ENCODE peak calls at places on chromosomes 7 and 10, in seven cellular contexts. X, R, V, K, F, E and A are unnamed samples. For H3K36me3, the result is how much of the 10 kb centered on the place peaks cover.

GRCh38 chr7:80488406-80488805 is 23.5 kb downstream of the GNAT3 start:
- DNase-seq in X (no peak), R (no peak), V (no peak), K (no peak), F (no peak), E (no peak), A (no peak)

GRCh38 chr7:156993021-156993924 is 17.2 kb downstream of the MNX1 start:
- DNase-seq in X (peak), R (no peak), V (peak), K (no peak), F (no peak), E (no peak), A (peak)

GRCh38 chr7:108497082-108497725 is 28.7 kb downstream of the PNPLA8 start:
- DNase-seq in X (peak), R (peak), V (peak), K (peak), F (no peak), E (peak), A (peak)

GRCh38 chr7:150428671-150429451 is 21.6 kb upstream of the GIMAP8 start:
- DNase-seq in X (peak), R (no peak), V (peak), K (no peak), F (no peak), E (no peak), A (no peak)

GRCh38 chr7:16934947-16935742 is 53.4 kb upstream of the AGR3 start:
- DNase-seq in X (no peak), R (no peak), V (peak), K (no peak), F (no peak), E (no peak), A (peak)

GRCh38 chr10:15370741-15371701 is at the start of gene FAM171A1:
- DNase-seq in X (peak), R (no peak), V (peak), K (no peak), F (no peak), E (peak), A (peak)

GRCh38 chr7:142153400-142153799 is 41.9 kb downstream of the MGAM2 start:
- DNase-seq in X (no peak), R (no peak), V (peak), K (no peak), F (no peak), E (no peak), A (no peak)

GRCh38 chr10:124740374-124741280 is 3.6 kb downstream of the FAM53B start:
- DNase-seq in X (peak), R (peak), V (peak), K (no peak), F (peak), E (no peak), A (no peak)

GRCh38 chr10:22823109-22823508 is 104.7 kb upstream of the ARMC3 start:
- DNase-seq in X (no peak), R (no peak), V (peak), K (no peak), F (no peak), E (no peak), A (peak)

GRCh38 chr7:24905996-24906770 is 73.8 kb downstream of the OSBPL3 start:
- DNase-seq in X (no peak), R (no peak), V (peak), K (no peak), F (no peak), E (no peak), A (no peak)

GRCh38 chr7:33038639-33039038 is 23.9 kb downstream of the NT5C3A start:
- DNase-seq in X (no peak), R (no peak), V (no peak), K (no peak), F (no peak), E (no peak), A (no peak)

GRCh38 chr7:30870821-30871518 is 40.7 kb upstream of the AQP1 start:
- DNase-seq in X (peak), R (no peak), V (no peak), K (no peak), F (no peak), E (no peak), A (no peak)

GRCh38 chr10:62380002-62380401 is 5.8 kb downstream of the ZNF365 start:
- DNase-seq in X (no peak), R (no peak), V (peak), K (no peak), F (no peak), E (no peak), A (peak)

GRCh38 chr7:113414636-113415035 is 296.3 kb upstream of the SMIM30 start:
- DNase-seq in X (no peak), R (no peak), V (no peak), K (no peak), F (no peak), E (no peak), A (no peak)

GRCh38 chr7:138235207-138235606 is 158.9 kb downstream of the AKR1D1 start:
- DNase-seq in X (no peak), R (no peak), V (no peak), K (no peak), F (no peak), E (no peak), A (no peak)

GRCh38 chr7:45593121-45593541 is 19.0 kb downstream of the ADCY1 start:
- DNase-seq in X (no peak), R (no peak), V (no peak), K (no peak), F (no peak), E (no peak), A (no peak)

GRCh38 chr10:115772606-115773005 is 500.4 kb downstream of the GFRA1 start:
- DNase-seq in X (no peak), R (no peak), V (peak), K (no peak), F (no peak), E (no peak), A (peak)

GRCh38 chr10:111076682-111077661 is at the start of gene ADRA2A:
- DNase-seq in X (peak), R (no peak), V (peak), K (no peak), F (no peak), E (no peak), A (peak)

GRCh38 chr10:84543077-84543476 is 214.7 kb downstream of the CCSER2 start:
- DNase-seq in X (peak), R (no peak), V (no peak), K (no peak), F (no peak), E (no peak), A (no peak)

GRCh38 chr7:155804897-155805825 is 7.1 kb downstream of the SHH start:
- DNase-seq in X (peak), R (no peak), V (peak), K (no peak), F (no peak), E (no peak), A (peak)

GRCh38 chr7:31076641-31077310 is 24.7 kb downstream of the ADCYAP1R1 start:
- DNase-seq in X (no peak), R (no peak), V (no peak), K (no peak), F (no peak), E (no peak), A (no peak)

DNA sequence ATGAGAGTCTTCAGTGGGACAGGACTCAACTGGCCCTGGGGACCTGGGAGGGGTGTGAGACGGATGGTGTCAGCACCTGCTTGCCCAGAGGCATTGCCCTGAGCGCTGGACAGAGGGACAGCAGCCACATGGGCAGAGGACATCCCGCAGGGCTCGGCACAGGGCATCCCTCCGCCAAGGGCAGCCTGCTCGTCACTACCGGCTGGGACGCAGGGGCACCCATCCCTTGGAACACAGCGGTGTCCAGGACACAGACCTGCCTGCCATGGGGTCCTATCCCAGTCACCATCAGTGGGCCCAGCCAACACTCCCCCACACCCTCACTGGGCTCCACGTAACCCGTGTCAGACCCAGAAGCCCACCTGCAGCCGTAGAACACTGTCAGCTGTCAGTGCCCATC is 109.3 kb downstream of the LARP4B start:
- DNase-seq in X (no peak), R (no peak), V (no peak), K (no peak), F (no peak), E (no peak), A (no peak)
- H3K36me3 ChIP-seq in X (half or more), R (half or more), V (under half), K (under half), F (under half), E (under half), A (half or more)

GRCh38 chr10:106643521-106643920 is 521.0 kb downstream of the SORCS1 start:
- DNase-seq in X (no peak), R (no peak), V (no peak), K (no peak), F (no peak), E (no peak), A (no peak)

GRCh38 chr10:106652279-106652678 is 512.2 kb downstream of the SORCS1 start:
- DNase-seq in X (no peak), R (no peak), V (no peak), K (no peak), F (no peak), E (no peak), A (no peak)

DNA sequence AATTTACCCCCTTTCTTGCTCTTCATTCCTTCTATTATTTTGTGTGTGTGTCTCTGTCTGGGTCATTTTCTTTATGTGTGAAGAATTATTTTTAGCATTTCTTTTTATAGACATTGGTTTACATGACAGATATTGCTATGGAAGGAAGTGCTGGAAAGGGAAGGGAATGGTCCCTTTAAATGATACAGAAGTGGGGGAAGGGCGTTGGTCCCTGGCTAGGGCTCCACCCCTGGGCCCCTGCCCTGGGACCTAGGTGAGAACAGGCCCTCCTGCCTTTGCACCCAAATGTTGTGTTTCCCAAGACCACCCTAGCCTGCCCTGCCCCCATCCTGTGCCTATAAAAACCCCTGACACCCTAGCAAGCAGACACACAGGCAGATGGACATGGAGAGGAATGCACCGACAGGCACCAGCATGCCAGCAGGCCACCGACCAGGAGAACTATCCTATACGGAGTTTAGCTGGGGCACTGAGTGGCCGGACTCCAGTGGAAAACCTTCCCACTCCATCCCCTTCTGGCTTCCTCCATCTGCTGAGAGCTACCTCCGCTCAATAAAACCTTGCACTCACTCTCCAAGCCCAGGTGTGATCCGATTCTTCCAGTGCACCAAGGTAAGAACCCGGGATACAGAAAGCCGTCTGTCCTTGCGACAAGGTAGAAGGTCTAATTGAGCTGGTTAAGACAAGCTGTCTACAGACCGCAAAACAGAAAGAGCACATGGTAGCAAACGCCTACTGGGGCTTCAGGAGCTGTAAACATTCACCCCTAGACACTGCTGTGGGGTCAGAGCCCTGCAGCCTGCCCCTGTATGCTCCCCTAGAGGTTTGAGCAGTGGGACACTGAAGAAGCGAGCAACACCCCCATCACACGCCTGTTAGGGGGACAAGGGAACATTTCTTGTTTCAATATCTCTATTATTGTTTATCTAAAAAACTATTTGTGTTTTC is 515.7 kb downstream of the SORCS1 start:
- DNase-seq in X (no peak), R (no peak), V (no peak), K (no peak), F (peak), E (peak), A (no peak)
- H3K36me3 ChIP-seq in X (under half), R (under half), V (under half), K (under half), F (under half), E (under half), A (under half)

GRCh38 chr10:79310911-79311573 is 36.2 kb upstream of the PPIF start:
- DNase-seq in X (no peak), R (no peak), V (no peak), K (peak), F (no peak), E (no peak), A (peak)

GRCh38 chr10:79312601-79313187 is 34.6 kb upstream of the PPIF start:
- DNase-seq in X (no peak), R (no peak), V (no peak), K (no peak), F (no peak), E (no peak), A (peak)

GRCh38 chr10:79310217-79310865 is 36.9 kb upstream of the PPIF start:
- DNase-seq in X (no peak), R (no peak), V (no peak), K (no peak), F (no peak), E (no peak), A (no peak)

GRCh38 chr10:79313320-79313719 is 33.9 kb upstream of the PPIF start:
- DNase-seq in X (no peak), R (no peak), V (no peak), K (no peak), F (no peak), E (no peak), A (peak)

DNA sequence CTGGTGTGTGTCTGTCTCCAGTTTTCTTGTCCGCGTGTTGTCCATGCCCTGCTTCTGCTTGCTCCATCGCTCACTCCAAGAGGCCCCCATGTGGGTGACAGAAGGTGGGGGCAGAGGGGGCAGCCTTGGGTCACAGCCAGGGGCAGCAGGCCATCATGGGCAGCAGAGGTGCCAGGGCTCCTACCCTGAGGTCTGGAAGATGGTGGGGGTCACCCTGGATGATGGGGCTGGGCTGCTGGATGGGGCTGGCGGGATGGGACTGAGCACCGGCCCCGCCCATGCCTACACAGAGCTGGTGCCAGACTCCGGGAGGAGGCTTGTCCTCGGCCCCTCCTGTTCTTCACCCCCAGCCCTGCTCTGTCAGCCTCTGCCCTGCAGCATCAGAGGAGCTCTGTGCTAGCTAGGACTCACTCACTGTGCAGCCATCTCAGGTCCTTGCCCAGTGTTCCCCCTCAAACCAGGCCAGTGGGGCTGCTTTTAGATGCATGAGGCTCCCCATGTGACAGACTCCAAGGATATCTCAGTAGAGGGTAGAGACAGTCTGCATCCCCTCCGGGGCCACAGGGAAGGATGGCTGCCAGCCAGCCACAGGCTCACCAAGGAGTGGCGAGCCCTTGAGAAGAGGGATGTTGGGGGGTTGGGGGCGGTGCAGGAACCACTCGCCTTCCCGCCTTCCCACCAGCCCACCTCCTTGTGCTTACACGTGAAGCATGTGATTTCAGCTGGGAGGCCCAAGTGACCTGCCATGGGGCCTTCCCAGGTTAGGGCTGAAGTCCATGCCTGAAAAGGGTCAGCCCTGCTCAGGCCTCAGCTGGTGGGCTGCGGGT is 35.5 kb upstream of the PPIF start:
- DNase-seq in X (no peak), R (no peak), V (no peak), K (no peak), F (no peak), E (no peak), A (peak)
- H3K36me3 ChIP-seq in X (under half), R (half or more), V (under half), K (under half), F (under half), E (under half), A (half or more)

GRCh38 chr7:22730921-22731654 is 4.1 kb downstream of the IL6 start:
- DNase-seq in X (no peak), R (no peak), V (peak), K (no peak), F (no peak), E (no peak), A (peak)
- H3K36me3 ChIP-seq in X (under half), R (under half), V (under half), K (under half), F (under half), E (under half), A (under half)

DNA sequence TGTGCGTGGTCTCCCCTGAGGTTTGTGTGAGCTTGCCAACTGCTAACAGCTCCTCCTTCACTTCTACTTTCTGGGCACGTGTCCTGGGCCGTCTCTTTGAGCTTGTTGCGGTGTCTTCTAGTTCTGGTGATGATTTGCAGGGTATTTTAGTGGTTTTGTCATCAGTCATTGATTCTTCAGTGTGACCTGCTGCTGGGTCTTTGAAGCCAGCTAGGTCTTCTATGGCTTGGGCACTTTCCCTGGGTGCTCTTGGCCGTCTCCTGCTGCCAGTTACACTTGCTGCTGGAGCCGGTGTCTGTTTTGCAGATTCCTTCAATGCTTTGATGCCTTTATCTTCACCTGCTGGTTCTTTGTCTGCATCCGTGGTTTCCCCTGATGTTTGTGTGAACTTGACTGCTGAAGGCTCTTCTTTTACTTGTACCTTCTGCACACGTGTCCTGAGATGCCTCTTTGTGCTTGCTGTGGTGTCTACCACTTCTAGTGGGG is 23.0 kb downstream of the MKI67 start:
- DNase-seq in X (no peak), R (no peak), V (no peak), K (no peak), F (no peak), E (no peak), A (no peak)
- H3K36me3 ChIP-seq in X (under half), R (half or more), V (under half), K (under half), F (under half), E (under half), A (half or more)

GRCh38 chr10:31780717-31781116 is 147.9 kb downstream of the ARHGAP12 start:
- DNase-seq in X (no peak), R (no peak), V (no peak), K (no peak), F (no peak), E (no peak), A (no peak)
- H3K36me3 ChIP-seq in X (under half), R (under half), V (under half), K (under half), F (under half), E (under half), A (under half)

GRCh38 chr10:11280187-11280932 is 262.7 kb downstream of the CELF2 start:
- DNase-seq in X (no peak), R (no peak), V (no peak), K (no peak), F (no peak), E (no peak), A (no peak)
- H3K36me3 ChIP-seq in X (under half), R (under half), V (under half), K (under half), F (under half), E (under half), A (under half)

DNA sequence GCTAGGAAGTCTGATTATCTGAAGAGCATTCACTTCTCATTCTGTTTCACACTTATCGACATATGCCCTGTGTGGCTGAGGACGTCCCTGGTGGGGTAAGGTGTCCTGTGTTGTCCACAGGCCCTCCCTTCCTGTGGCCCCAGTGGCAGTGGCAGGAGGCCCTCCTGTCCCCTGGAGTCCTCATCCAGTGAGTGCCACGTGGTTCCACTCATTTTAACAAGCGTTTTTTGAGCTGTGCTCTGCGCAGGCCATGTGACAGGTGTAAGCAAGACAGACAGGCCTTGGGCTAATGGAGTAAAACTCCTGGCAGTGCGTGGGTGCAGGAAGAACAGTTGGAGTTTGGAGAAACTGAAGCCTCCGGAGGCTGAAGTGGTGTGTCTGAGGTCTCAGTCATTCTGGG is 39.3 kb upstream of the PPIF start:
- DNase-seq in X (no peak), R (no peak), V (no peak), K (no peak), F (no peak), E (no peak), A (peak)
- H3K36me3 ChIP-seq in X (under half), R (half or more), V (half or more), K (half or more), F (under half), E (half or more), A (half or more)

GRCh38 chr7:148783801-148784527 is 85.3 kb downstream of the CUL1 start:
- DNase-seq in X (no peak), R (no peak), V (no peak), K (no peak), F (no peak), E (no peak), A (no peak)

GRCh38 chr7:148789228-148789627 is 90.5 kb downstream of the CUL1 start:
- DNase-seq in X (no peak), R (no peak), V (no peak), K (no peak), F (no peak), E (no peak), A (no peak)

GRCh38 chr7:148790327-148790726 is 91.6 kb downstream of the CUL1 start:
- DNase-seq in X (no peak), R (no peak), V (no peak), K (no peak), F (no peak), E (no peak), A (no peak)

GRCh38 chr7:148790850-148791249 is 92.1 kb downstream of the CUL1 start:
- DNase-seq in X (no peak), R (no peak), V (no peak), K (no peak), F (no peak), E (no peak), A (no peak)

GRCh38 chr7:148787571-148788295 is 89.0 kb downstream of the CUL1 start:
- DNase-seq in X (no peak), R (no peak), V (no peak), K (no peak), F (no peak), E (no peak), A (peak)
- H3K36me3 ChIP-seq in X (half or more), R (half or more), V (under half), K (under half), F (under half), E (under half), A (half or more)